ENCODE peak calls at places on chromosomes 2 and 18, in six cellular contexts. A is neuronal stem cell, P is adrenal gland, Z is cardiac muscle cell, U is MM.1S, Y is Peyer's patch. Q is an unnamed sample.

GRCh38 chr2:121640380-121641326 is 8.6 kb downstream of the CLASP1 start:
- DNase-seq in A (no peak), P (no peak), Z (no peak), U (no peak), Y (no peak), Q (no peak)

GRCh38 chr2:160901631-160902030 is 258.6 kb upstream of the TANK start:
- DNase-seq in A (no peak), P (no peak), Z (peak; percentile 63), U (no peak), Y (no peak), Q (no peak)

GRCh38 chr2:168961450-168962229 is 60.5 kb downstream of the G6PC2 start:
- DNase-seq in A (peak; percentile 70), P (peak; percentile 60), Z (peak; percentile 91), U (peak; percentile 77), Y (peak; percentile 73), Q (no peak)

GRCh38 chr2:3665886-3666612 is 8.0 kb downstream of the ALLC start:
- DNase-seq in A (no peak), P (no peak), Z (no peak), U (no peak), Y (peak; percentile 29), Q (no peak)

GRCh38 chr18:75438891-75439290 is 11.4 kb upstream of the SMIM21 start:
- DNase-seq in A (no peak), P (no peak), Z (no peak), U (no peak), Y (no peak), Q (no peak)

GRCh38 chr2:48569433-48569832 is 39.5 kb downstream of the STON1 start:
- DNase-seq in A (no peak), P (no peak), Z (peak; percentile 38), U (no peak), Y (no peak), Q (no peak)

GRCh38 chr2:72136349-72136748 is 11.3 kb downstream of the CYP26B1 start:
- DNase-seq in A (no peak), P (no peak), Z (no peak), U (no peak), Y (no peak), Q (peak; percentile 29)

GRCh38 chr18:42159146-42159545 is 204.1 kb downstream of the PIK3C3 start:
- DNase-seq in A (no peak), P (no peak), Z (no peak), U (no peak), Y (no peak), Q (no peak)

GRCh38 chr2:70121627-70122372 is 34.5 kb downstream of the PCBP1 start:
- DNase-seq in A (no peak), P (no peak), Z (no peak), U (no peak), Y (peak; percentile 40), Q (no peak)

GRCh38 chr2:129910446-129911362 is 68.8 kb upstream of the RAB6C start:
- DNase-seq in A (no peak), P (peak; percentile 33), Z (no peak), U (no peak), Y (no peak), Q (no peak)

GRCh38 chr2:145068509-145068908 is 548.6 kb upstream of the ZEB2 start:
- DNase-seq in A (no peak), P (no peak), Z (no peak), U (no peak), Y (no peak), Q (no peak)

GRCh38 chr2:102967451-102967850 is 205.6 kb downstream of the TMEM182 start:
- DNase-seq in A (no peak), P (peak; percentile 64), Z (no peak), U (no peak), Y (no peak), Q (no peak)

GRCh38 chr2:26184555-26185303 is 11.8 kb downstream of the GAREM2 start:
- DNase-seq in A (peak; percentile 69), P (peak; percentile 88), Z (peak; percentile 91), U (peak; percentile 82), Y (peak; percentile 93), Q (peak; percentile 94)

GRCh38 chr18:58239879-58240278 is 195.9 kb downstream of the NEDD4L start:
- DNase-seq in A (no peak), P (no peak), Z (no peak), U (no peak), Y (no peak), Q (no peak)

GRCh38 chr2:47205576-47206141 is 50.6 kb upstream of the STPG4 start:
- DNase-seq in A (no peak), P (peak; percentile 85), Z (peak; percentile 81), U (no peak), Y (no peak), Q (no peak)

GRCh38 chr18:8499810-8500663 is 109.2 kb upstream of the RAB12 start:
- DNase-seq in A (no peak), P (no peak), Z (no peak), U (no peak), Y (no peak), Q (no peak)

GRCh38 chr2:141557329-141558098 is 573.3 kb downstream of the LRP1B start:
- DNase-seq in A (no peak), P (no peak), Z (peak; percentile 90), U (no peak), Y (no peak), Q (no peak)

GRCh38 chr2:1539441-1539840 is 126.2 kb downstream of the TPO start:
- DNase-seq in A (no peak), P (no peak), Z (no peak), U (no peak), Y (no peak), Q (no peak)

GRCh38 chr2:98472961-98473746 is 28.5 kb downstream of the INPP4A start:
- DNase-seq in A (no peak), P (no peak), Z (no peak), U (no peak), Y (peak; percentile 40), Q (no peak)

GRCh38 chr2:129499747-129500146 is 479.7 kb upstream of the RAB6C start:
- DNase-seq in A (no peak), P (no peak), Z (peak; percentile 45), U (no peak), Y (no peak), Q (no peak)

GRCh38 chr2:189412330-189412953 is 28.8 kb upstream of the WDR75 start:
- DNase-seq in A (peak; percentile 35), P (no peak), Z (peak; percentile 83), U (peak; percentile 37), Y (peak; percentile 52), Q (no peak)

GRCh38 chr18:79588636-79589481 is 90.7 kb upstream of the CTDP1 start:
- DNase-seq in A (peak; percentile 41), P (peak; percentile 91), Z (peak; percentile 99), U (no peak), Y (peak; percentile 83), Q (peak; percentile 88)

GRCh38 chr18:26656944-26657536 is 108.7 kb upstream of the KCTD1 start:
- DNase-seq in A (peak; percentile 54), P (peak; percentile 84), Z (peak; percentile 81), U (peak; percentile 60), Y (peak; percentile 59), Q (peak; percentile 75)

GRCh38 chr2:231707625-231708049 is 688 bp upstream of the PTMA start:
- DNase-seq in A (no peak), P (peak; percentile 90), Z (peak; percentile 71), U (peak; percentile 62), Y (no peak), Q (no peak)

GRCh38 chr2:43136862-43137261 is 89.5 kb downstream of the ZFP36L2 start:
- DNase-seq in A (no peak), P (no peak), Z (no peak), U (no peak), Y (peak; percentile 92), Q (no peak)

GRCh38 chr2:43139501-43139900 is 86.9 kb downstream of the ZFP36L2 start:
- DNase-seq in A (no peak), P (no peak), Z (no peak), U (no peak), Y (peak; percentile 49), Q (no peak)

GRCh38 chr2:43138441-43138840 is 88.0 kb downstream of the ZFP36L2 start:
- DNase-seq in A (no peak), P (no peak), Z (no peak), U (no peak), Y (peak; percentile 42), Q (no peak)

GRCh38 chr2:43142921-43143438 is 83.4 kb downstream of the ZFP36L2 start:
- DNase-seq in A (no peak), P (no peak), Z (no peak), U (no peak), Y (peak; percentile 48), Q (peak; percentile 8)

DNA sequence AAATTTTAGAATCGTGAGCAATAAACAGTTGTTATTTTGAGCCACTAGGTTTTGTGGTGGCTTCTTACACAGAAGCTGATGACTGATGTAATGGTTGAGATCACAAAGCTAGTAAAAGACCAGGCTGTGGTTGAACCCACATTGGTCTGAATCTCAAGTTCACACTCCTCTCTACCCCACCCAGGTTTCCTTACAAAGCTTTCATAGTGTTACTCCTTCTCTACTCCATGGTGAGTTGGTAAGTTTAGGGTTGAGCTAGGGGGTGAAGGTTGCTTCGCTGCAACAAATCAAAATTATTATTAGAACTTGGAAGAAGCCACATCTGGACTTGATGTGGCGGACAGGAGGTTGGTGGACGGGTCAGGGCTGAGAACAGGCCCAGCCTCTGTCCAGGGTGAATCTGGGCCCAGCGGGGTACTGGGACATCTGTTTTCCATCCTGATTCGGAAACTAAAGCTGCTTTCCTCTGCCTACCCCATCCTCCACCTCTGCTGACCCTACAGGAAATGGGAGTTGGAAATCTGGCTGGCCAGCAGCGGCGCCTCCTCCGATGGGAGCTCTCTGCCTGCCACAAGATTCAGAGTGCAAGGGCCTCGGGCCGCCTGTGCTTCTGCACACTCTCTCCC is 86.3 kb downstream of the ZFP36L2 start:
- DNase-seq in A (no peak), P (peak; percentile 74), Z (peak; percentile 86), U (no peak), Y (peak; percentile 47), Q (peak; percentile 38)
- H3K9me3 ChIP-seq in A (peaks cover 2% of the 10 kb centered on the region), P (no peaks in the 10 kb centered on the region), Z (no peaks in the 10 kb centered on the region), U (no peaks in the 10 kb centered on the region), Y (no peaks in the 10 kb centered on the region), Q (no peaks in the 10 kb centered on the region)

GRCh38 chr2:101306410-101306809 is 2.1 kb downstream of the RNF149 start:
- DNase-seq in A (no peak), P (no peak), Z (no peak), U (peak; percentile 17), Y (no peak), Q (no peak)
- H3K27ac ChIP-seq in A (no peak overlapping the region), P (peak overlapping the region; percentile 96), Z (peak overlapping the region; percentile 16), U (peak overlapping the region; percentile 88), Y (peak overlapping the region; percentile 97), Q (peak overlapping the region; percentile 93)

DNA sequence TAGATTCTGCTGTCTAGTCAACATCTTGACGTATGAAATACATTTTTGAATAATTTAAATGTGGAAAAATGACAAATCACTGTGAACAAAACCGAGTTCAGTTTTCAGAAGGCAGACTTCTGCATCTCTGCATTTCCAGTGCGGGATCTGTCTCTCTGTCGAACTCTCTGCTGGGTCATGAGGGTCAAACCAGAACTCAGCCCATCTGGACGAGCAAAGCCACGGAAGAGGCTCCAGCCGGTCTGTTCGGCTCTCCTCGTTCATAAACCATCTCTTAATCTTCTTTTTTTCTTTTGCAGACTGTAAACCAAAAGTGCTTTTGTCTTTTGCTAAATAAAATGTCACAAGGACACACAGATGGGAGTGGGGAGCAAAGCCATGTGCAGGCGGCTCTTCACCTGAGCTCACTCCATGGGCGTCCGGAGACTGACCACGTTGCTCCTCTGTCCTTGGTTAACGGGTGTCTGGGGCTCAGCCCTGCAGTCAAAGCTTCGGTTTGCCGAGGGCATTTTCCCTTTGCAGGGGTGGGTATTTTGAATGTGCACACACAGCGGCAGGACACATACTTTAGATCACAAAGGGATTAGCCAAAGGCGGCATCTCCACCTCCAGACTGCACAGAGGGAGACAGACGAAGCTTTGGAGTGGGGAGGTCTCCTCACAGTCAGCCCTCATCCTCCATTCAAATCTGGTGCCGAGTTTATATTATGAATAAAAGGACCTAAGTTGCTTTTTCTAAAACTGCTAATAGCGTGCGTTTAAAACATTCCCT is 737.9 kb upstream of the SALL3 start:
- DNase-seq in A (no peak), P (no peak), Z (no peak), U (no peak), Y (no peak), Q (no peak)
- H3K9me3 ChIP-seq in A (peaks cover 6% of the 10 kb centered on the region), P (no peaks in the 10 kb centered on the region), Z (no peaks in the 10 kb centered on the region), U (no peaks in the 10 kb centered on the region), Y (no peaks in the 10 kb centered on the region), Q (no peaks in the 10 kb centered on the region)

GRCh38 chr2:237737196-237737865 is 61.2 kb upstream of the RBM44 start:
- DNase-seq in A (no peak), P (peak; percentile 46), Z (no peak), U (no peak), Y (no peak), Q (no peak)
- H3K27ac ChIP-seq in A (no peak overlapping the region), P (peak overlapping the region; percentile 21), Z (peak overlapping the region; percentile 47), U (no peak overlapping the region), Y (no peak overlapping the region), Q (peak overlapping the region; percentile 76)